ENCODE peak calls at places on chromosomes 16 and 17, in four cellular contexts. S is tibial nerve, Q is RWPE2, W is stomach. E is an unnamed sample. For H3K36me3, the result is how much of the 10 kb centered on the place peaks cover.

GRCh38 chr17:900336-900735 is 79.2 kb downstream of the NXN start:
- DNase-seq in S (no peak), Q (no peak), W (no peak), E (no peak)

GRCh38 chr16:22843856-22844255 is 29.9 kb downstream of the HS3ST2 start:
- DNase-seq in S (no peak), Q (no peak), W (no peak), E (no peak)

GRCh38 chr17:77814091-77814772 is 144.3 kb upstream of the TNRC6C start:
- DNase-seq in S (no peak), Q (no peak), W (no peak), E (no peak)

GRCh38 chr16:47004652-47005051 is 31.2 kb upstream of the DNAJA2 start:
- DNase-seq in S (no peak), Q (no peak), W (no peak), E (no peak)

GRCh38 chr16:57235128-57236092 is 9.6 kb upstream of the ARL2BP start:
- DNase-seq in S (no peak), Q (no peak), W (no peak), E (no peak)

GRCh38 chr16:30113711-30114333 is 485 bp upstream of the GDPD3 start:
- DNase-seq in S (no peak), Q (no peak), W (no peak), E (peak)

GRCh38 chr17:42832213-42832933 is 824 bp upstream of the PSME3 start:
- DNase-seq in S (no peak), Q (no peak), W (no peak), E (no peak)

GRCh38 chr16:23134274-23134673 is 15.0 kb downstream of the USP31 start:
- DNase-seq in S (no peak), Q (no peak), W (no peak), E (no peak)

GRCh38 chr17:38844261-38844757 is 9.2 kb downstream of the RPL23 start:
- DNase-seq in S (no peak), Q (no peak), W (peak), E (no peak)

GRCh38 chr16:85988723-85989313 is 89.9 kb downstream of the IRF8 start:
- DNase-seq in S (no peak), Q (no peak), W (no peak), E (no peak)

GRCh38 chr16:1809281-1809801 is 15.8 kb upstream of the IGFALS start:
- DNase-seq in S (no peak), Q (no peak), W (no peak), E (peak)

GRCh38 chr17:9959377-9959981 is 54.4 kb upstream of the RCVRN start:
- DNase-seq in S (peak), Q (no peak), W (no peak), E (peak)

GRCh38 chr16:28157768-28158535 is 53.8 kb downstream of the XPO6 start:
- DNase-seq in S (peak), Q (no peak), W (no peak), E (no peak)

GRCh38 chr16:12500771-12501170 is 302.9 kb downstream of the CPPED1 start:
- DNase-seq in S (no peak), Q (no peak), W (peak), E (no peak)

GRCh38 chr17:29722411-29723198 is 99.9 kb upstream of the CORO6 start:
- DNase-seq in S (peak), Q (no peak), W (no peak), E (no peak)

GRCh38 chr16:82293671-82294070 is 123.6 kb upstream of the MPHOSPH6 start:
- DNase-seq in S (no peak), Q (no peak), W (no peak), E (no peak)

GRCh38 chr17:29578626-29579485 is 10.4 kb downstream of the TP53I13 start:
- DNase-seq in S (no peak), Q (no peak), W (no peak), E (no peak)

GRCh38 chr17:32621612-32622312 is 135.0 kb downstream of the CDK5R1 start:
- DNase-seq in S (no peak), Q (no peak), W (no peak), E (peak)

GRCh38 chr16:50988441-50988840 is 162.6 kb downstream of the SALL1 start:
- DNase-seq in S (no peak), Q (no peak), W (no peak), E (no peak)

GRCh38 chr16:88308441-88309173 is 74.2 kb upstream of the ZNF469 start:
- DNase-seq in S (no peak), Q (no peak), W (no peak), E (no peak)

GRCh38 chr16:85613609-85614337 is 651 bp downstream of the GSE1 start:
- DNase-seq in S (peak), Q (no peak), W (peak), E (peak)

GRCh38 chr16:49354101-49354500 is 19.5 kb upstream of the C16orf78 start:
- DNase-seq in S (no peak), Q (peak), W (no peak), E (no peak)

GRCh38 chr16:22375117-22375962 is 921 bp upstream of the CDR2 start:
- DNase-seq in S (no peak), Q (no peak), W (no peak), E (no peak)

GRCh38 chr17:73791644-73792043 is 147.4 kb upstream of the SDK2 start:
- DNase-seq in S (no peak), Q (no peak), W (no peak), E (no peak)
- H3K36me3 ChIP-seq in S (under half), Q (under half), W (under half), E (under half)

DNA sequence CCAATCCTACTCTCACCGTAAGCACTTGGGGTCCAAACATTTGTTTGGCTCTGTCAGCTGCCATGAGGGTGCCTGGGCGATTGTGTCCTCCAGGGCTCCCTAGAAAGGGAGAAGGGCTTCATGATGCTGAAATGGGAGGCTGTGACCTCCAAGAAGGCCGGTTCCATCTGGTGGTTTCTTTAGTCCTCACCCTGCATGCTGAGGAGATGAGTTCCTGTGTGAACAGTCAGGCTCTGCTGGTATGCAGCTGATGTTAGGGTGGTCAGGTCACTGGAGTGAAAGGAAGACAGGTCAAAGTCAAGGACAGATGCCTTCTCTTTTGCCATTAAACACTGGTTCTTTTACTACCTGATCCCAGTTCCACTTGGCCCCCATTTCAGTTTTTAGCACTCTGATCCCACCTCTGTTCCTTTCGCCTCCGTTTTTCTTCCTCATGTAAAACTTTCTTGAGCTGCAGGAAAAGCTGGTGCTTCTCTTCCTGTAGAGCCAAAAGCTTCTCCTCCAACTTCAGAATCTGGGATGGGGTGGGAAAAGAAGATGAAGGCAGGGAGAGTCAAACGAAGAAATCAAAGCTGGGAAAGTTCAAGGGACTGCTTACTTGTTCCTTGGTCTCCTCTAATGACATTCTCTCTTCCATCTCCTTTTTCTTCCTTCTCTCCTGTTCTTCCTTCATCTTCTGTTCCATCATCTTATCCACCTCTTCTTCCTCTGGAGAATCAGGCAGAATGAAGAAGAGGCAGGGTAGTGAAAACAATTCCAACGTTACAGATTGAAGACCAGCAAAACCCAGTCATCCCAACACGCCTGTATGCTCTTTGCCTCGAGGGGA is 1.1 kb downstream of the GPS2 start:
- DNase-seq in S (no peak), Q (no peak), W (no peak), E (no peak)
- H3K36me3 ChIP-seq in S (under half), Q (half or more), W (half or more), E (half or more)

GRCh38 chr17:63418540-63418939 is 27.6 kb downstream of the CYB561 start:
- DNase-seq in S (no peak), Q (no peak), W (no peak), E (no peak)

GRCh38 chr17:63419949-63420867 is 25.9 kb downstream of the CYB561 start:
- DNase-seq in S (no peak), Q (no peak), W (no peak), E (no peak)

GRCh38 chr17:63421681-63422645 is 24.1 kb downstream of the CYB561 start:
- DNase-seq in S (no peak), Q (no peak), W (no peak), E (no peak)

GRCh38 chr17:63420868-63421680 is 25.0 kb downstream of the CYB561 start:
- DNase-seq in S (no peak), Q (no peak), W (no peak), E (no peak)

GRCh38 chr17:63419398-63419797 is 26.7 kb downstream of the CYB561 start:
- DNase-seq in S (no peak), Q (no peak), W (no peak), E (no peak)
- H3K36me3 ChIP-seq in S (under half), Q (half or more), W (under half), E (under half)

GRCh38 chr16:67949645-67950044 is 5.7 kb upstream of the LCAT start:
- DNase-seq in S (no peak), Q (peak), W (no peak), E (no peak)

GRCh38 chr16:67953641-67954375 is 9.9 kb upstream of the LCAT start:
- DNase-seq in S (no peak), Q (peak), W (no peak), E (no peak)

GRCh38 chr16:67950335-67950843 is 6.5 kb upstream of the LCAT start:
- DNase-seq in S (no peak), Q (peak), W (no peak), E (no peak)

GRCh38 chr16:67954421-67955196 is 10.7 kb upstream of the LCAT start:
- DNase-seq in S (no peak), Q (peak), W (no peak), E (no peak)

DNA sequence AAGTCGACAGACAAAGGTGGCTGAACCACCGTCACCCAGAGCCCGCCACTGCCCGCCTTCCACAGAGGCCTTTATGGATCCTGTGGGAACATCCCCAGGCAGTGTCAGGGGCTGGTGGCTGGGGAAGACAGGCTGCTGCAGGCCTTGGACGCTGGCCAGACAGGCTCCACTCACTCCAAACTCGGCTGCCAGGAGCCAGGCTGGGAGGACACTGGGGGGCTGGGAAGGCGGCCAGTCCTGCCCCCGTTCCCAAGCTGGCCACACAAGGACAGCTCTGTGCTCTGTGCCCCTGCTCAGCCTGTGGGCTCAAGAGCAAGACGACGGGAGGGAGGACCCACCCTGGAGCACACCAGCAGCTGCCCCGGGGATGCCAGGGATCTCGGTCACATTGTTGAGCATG is 7.6 kb upstream of the LCAT start:
- DNase-seq in S (no peak), Q (peak), W (no peak), E (no peak)
- H3K36me3 ChIP-seq in S (under half), Q (half or more), W (half or more), E (half or more)

GRCh38 chr17:82175166-82175565 is 37.5 kb downstream of the CCDC57 start:
- DNase-seq in S (no peak), Q (no peak), W (no peak), E (peak)
- H3K36me3 ChIP-seq in S (under half), Q (under half), W (under half), E (under half)

DNA sequence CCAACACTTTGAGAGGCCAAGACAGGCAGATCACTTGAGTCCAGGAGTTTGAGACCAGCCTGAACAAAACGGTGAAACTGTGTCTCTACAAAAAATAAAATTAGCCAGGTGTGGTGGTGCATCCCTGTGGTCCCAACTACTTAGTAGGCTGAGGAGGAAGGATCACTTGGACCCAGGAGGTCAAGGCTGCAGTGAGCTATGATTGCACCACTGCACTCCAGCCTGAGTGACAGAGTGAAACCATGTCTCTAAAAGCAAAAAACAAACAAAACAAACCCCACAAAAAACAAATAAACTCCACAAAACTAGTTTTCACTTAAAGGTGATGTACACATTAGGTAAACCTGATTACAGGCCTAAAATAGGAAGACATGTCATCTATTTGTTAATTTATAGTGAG is 40.3 kb downstream of the MARVELD3 start:
- DNase-seq in S (no peak), Q (no peak), W (no peak), E (no peak)
- H3K36me3 ChIP-seq in S (under half), Q (half or more), W (under half), E (under half)

GRCh38 chr16:13935408-13935807 is 15.5 kb downstream of the ERCC4 start:
- DNase-seq in S (no peak), Q (no peak), W (no peak), E (peak)
- H3K36me3 ChIP-seq in S (under half), Q (half or more), W (under half), E (under half)